ENCODE peak calls at places on chromosomes 11 and 22, in seven cellular contexts. One of them, this sample, is unnamed.

GRCh38 chr11:35223429-35223828 is 84.5 kb downstream of the CD44 start:
- DNase-seq in AG04449: no peak
- DNase-seq in tibial nerve: no peak
- DNase-seq in fibroblast of lung: peak; percentile 67
- DNase-seq in astrocyte of the spinal cord: peak; percentile 76
- DNase-seq in A549: no peak
- DNase-seq in NB4: no peak
- DNase-seq in this sample: no peak

GRCh38 chr11:134357545-134357839 is 25.7 kb downstream of the GLB1L2 start:
- DNase-seq in NB4: no peak
- DNase-seq in fibroblast of lung: no peak
- DNase-seq in AG04449: no peak
- DNase-seq in A549: no peak
- DNase-seq in tibial nerve: no peak
- DNase-seq in astrocyte of the spinal cord: no peak
- DNase-seq in this sample: no peak

GRCh38 chr11:75196426-75196825 is 44.1 kb upstream of the TPBGL start:
- DNase-seq in astrocyte of the spinal cord: no peak
- DNase-seq in tibial nerve: no peak
- DNase-seq in NB4: no peak
- DNase-seq in fibroblast of lung: no peak
- DNase-seq in A549: no peak
- DNase-seq in AG04449: no peak
- DNase-seq in this sample: no peak

GRCh38 chr11:32231909-32232493 is 141.1 kb downstream of the RCN1 start:
- DNase-seq in A549: peak; percentile 35
- DNase-seq in astrocyte of the spinal cord: peak; percentile 16
- DNase-seq in AG04449: no peak
- DNase-seq in NB4: peak; percentile 51
- DNase-seq in fibroblast of lung: peak; percentile 20
- DNase-seq in tibial nerve: no peak
- DNase-seq in this sample: peak; percentile 63

GRCh38 chr11:134481135-134481534 is 69.1 kb upstream of the B3GAT1 start:
- DNase-seq in astrocyte of the spinal cord: no peak
- DNase-seq in tibial nerve: no peak
- DNase-seq in fibroblast of lung: no peak
- DNase-seq in NB4: no peak
- DNase-seq in A549: no peak
- DNase-seq in AG04449: no peak
- DNase-seq in this sample: no peak

GRCh38 chr11:102615077-102615893 is 9.8 kb downstream of the MMP20 start:
- DNase-seq in AG04449: no peak
- DNase-seq in NB4: no peak
- DNase-seq in astrocyte of the spinal cord: no peak
- DNase-seq in A549: no peak
- DNase-seq in tibial nerve: no peak
- DNase-seq in fibroblast of lung: peak; percentile 20
- DNase-seq in this sample: no peak

GRCh38 chr11:22407899-22408298 is 69.7 kb downstream of the SLC17A6 start:
- DNase-seq in NB4: no peak
- DNase-seq in AG04449: no peak
- DNase-seq in A549: no peak
- DNase-seq in fibroblast of lung: no peak
- DNase-seq in tibial nerve: no peak
- DNase-seq in astrocyte of the spinal cord: no peak
- DNase-seq in this sample: no peak

GRCh38 chr22:23859201-23859600 is 1.5 kb downstream of the SLC2A11 start:
- DNase-seq in AG04449: no peak
- DNase-seq in tibial nerve: no peak
- DNase-seq in astrocyte of the spinal cord: no peak
- DNase-seq in NB4: no peak
- DNase-seq in A549: no peak
- DNase-seq in fibroblast of lung: no peak
- DNase-seq in this sample: no peak

GRCh38 chr11:40186401-40187091 is 1272.9 kb downstream of the LRRC4C start:
- DNase-seq in NB4: peak; percentile 10
- DNase-seq in AG04449: no peak
- DNase-seq in A549: no peak
- DNase-seq in tibial nerve: no peak
- DNase-seq in fibroblast of lung: peak; percentile 11
- DNase-seq in astrocyte of the spinal cord: no peak
- DNase-seq in this sample: no peak

GRCh38 chr11:74288161-74288560 is 23.3 kb downstream of the P4HA3 start:
- DNase-seq in NB4: peak; percentile 16
- DNase-seq in tibial nerve: no peak
- DNase-seq in astrocyte of the spinal cord: peak; percentile 95
- DNase-seq in AG04449: peak; percentile 92
- DNase-seq in A549: peak; percentile 86
- DNase-seq in fibroblast of lung: peak; percentile 98
- DNase-seq in this sample: no peak

GRCh38 chr11:15563054-15563453 is 448.3 kb downstream of the INSC start:
- DNase-seq in tibial nerve: no peak
- DNase-seq in AG04449: no peak
- DNase-seq in A549: no peak
- DNase-seq in fibroblast of lung: no peak
- DNase-seq in astrocyte of the spinal cord: no peak
- DNase-seq in NB4: no peak
- DNase-seq in this sample: no peak

GRCh38 chr11:73106347-73106746 is 35.8 kb downstream of the FCHSD2 start:
- DNase-seq in NB4: no peak
- DNase-seq in fibroblast of lung: no peak
- DNase-seq in A549: no peak
- DNase-seq in tibial nerve: no peak
- DNase-seq in astrocyte of the spinal cord: no peak
- DNase-seq in AG04449: no peak
- DNase-seq in this sample: no peak

GRCh38 chr11:42407379-42407778 is 904.4 kb upstream of the API5 start:
- DNase-seq in fibroblast of lung: peak; percentile 27
- DNase-seq in AG04449: no peak
- DNase-seq in astrocyte of the spinal cord: no peak
- DNase-seq in tibial nerve: no peak
- DNase-seq in NB4: peak; percentile 14
- DNase-seq in A549: no peak
- DNase-seq in this sample: peak; percentile 29

GRCh38 chr22:43222281-43222680 is 35.3 kb upstream of the TTLL12 start:
- DNase-seq in AG04449: no peak
- DNase-seq in NB4: no peak
- DNase-seq in astrocyte of the spinal cord: no peak
- DNase-seq in A549: no peak
- DNase-seq in tibial nerve: no peak
- DNase-seq in fibroblast of lung: no peak
- DNase-seq in this sample: no peak

GRCh38 chr11:65116370-65117205 is 913 bp downstream of the ZNHIT2 start:
- DNase-seq in A549: no peak
- DNase-seq in astrocyte of the spinal cord: peak; percentile 21
- DNase-seq in fibroblast of lung: peak; percentile 82
- DNase-seq in AG04449: no peak
- DNase-seq in tibial nerve: no peak
- DNase-seq in NB4: peak; percentile 70
- DNase-seq in this sample: peak; percentile 65

GRCh38 chr11:72235351-72236057 is 8.5 kb downstream of the PHOX2A start:
- DNase-seq in astrocyte of the spinal cord: no peak
- DNase-seq in NB4: no peak
- DNase-seq in fibroblast of lung: no peak
- DNase-seq in A549: no peak
- DNase-seq in tibial nerve: no peak
- DNase-seq in AG04449: no peak
- DNase-seq in this sample: no peak

GRCh38 chr11:63762662-63763505 is 5.7 kb downstream of the ZFTA start:
- DNase-seq in AG04449: no peak
- DNase-seq in A549: no peak
- DNase-seq in tibial nerve: no peak
- DNase-seq in NB4: no peak
- DNase-seq in fibroblast of lung: peak; percentile 54
- DNase-seq in astrocyte of the spinal cord: peak; percentile 56
- DNase-seq in this sample: no peak

GRCh38 chr11:62149986-62150886 is 26.4 kb downstream of the INCENP start:
- DNase-seq in fibroblast of lung: no peak
- DNase-seq in AG04449: no peak
- DNase-seq in NB4: no peak
- DNase-seq in A549: no peak
- DNase-seq in astrocyte of the spinal cord: no peak
- DNase-seq in tibial nerve: no peak
- DNase-seq in this sample: no peak

GRCh38 chr11:8480858-8481257 is 113.2 kb downstream of the STK33 start:
- DNase-seq in fibroblast of lung: peak; percentile 1
- DNase-seq in astrocyte of the spinal cord: no peak
- DNase-seq in tibial nerve: no peak
- DNase-seq in A549: no peak
- DNase-seq in AG04449: no peak
- DNase-seq in NB4: no peak
- DNase-seq in this sample: no peak

GRCh38 chr22:35299217-35299716 is 427 bp upstream of the TOM1 start:
- DNase-seq in AG04449: no peak
- DNase-seq in tibial nerve: no peak
- DNase-seq in fibroblast of lung: peak; percentile 28
- DNase-seq in NB4: no peak
- DNase-seq in astrocyte of the spinal cord: peak; percentile 22
- DNase-seq in A549: no peak
- DNase-seq in this sample: peak; percentile 38

DNA sequence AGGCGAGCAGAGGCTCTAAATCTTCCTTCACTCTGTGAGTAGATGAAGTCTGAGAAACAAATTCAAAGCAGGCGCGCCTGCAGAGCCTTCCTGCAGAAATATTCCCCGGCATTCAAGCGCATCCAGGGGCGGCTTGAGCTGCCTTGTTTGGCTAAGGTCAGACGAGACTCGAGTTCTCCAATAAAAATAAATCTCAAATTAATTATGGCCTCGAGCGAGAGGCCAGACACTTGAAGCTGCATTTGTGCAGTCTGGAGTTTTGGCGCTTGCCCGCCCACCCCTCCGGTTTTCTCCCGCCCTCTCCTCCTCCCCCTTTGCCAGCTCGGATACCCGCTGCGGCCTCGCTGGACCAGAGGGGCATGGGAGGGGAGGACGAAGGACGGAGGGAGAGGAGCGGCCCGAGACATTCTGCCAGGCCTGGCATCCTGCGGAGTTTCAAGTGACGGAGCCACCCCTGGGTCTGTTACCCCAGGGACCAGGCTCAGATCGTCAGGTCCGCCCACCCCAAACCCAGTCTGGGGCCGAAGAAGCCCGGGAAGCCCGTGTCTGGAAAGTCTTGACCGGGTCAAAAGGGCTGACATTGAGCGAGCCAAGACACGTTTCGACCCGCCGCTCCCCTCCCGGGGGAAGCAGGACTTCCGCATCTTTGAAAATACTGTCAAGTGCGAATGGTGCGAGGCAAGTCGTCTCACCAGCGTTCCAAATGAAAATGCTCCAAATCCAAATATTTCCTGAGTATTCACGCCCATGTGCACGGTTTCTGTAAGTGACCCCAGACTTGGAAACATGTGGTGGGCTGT is 3.7 kb upstream of the FLI1 start:
- DNase-seq in tibial nerve: no peak
- DNase-seq in AG04449: no peak
- DNase-seq in astrocyte of the spinal cord: peak; percentile 29
- DNase-seq in NB4: no peak
- DNase-seq in A549: no peak
- DNase-seq in fibroblast of lung: no peak
- DNase-seq in this sample: no peak
- H3K4me3 ChIP-seq in tibial nerve: no peak overlapping the region
- H3K4me3 ChIP-seq in AG04449: peak overlapping the region; percentile 8
- H3K4me3 ChIP-seq in astrocyte of the spinal cord: peak overlapping the region; percentile 7
- H3K4me3 ChIP-seq in NB4: no peak overlapping the region
- H3K4me3 ChIP-seq in A549: no peak overlapping the region
- H3K4me3 ChIP-seq in fibroblast of lung: no peak overlapping the region
- H3K4me3 ChIP-seq in this sample: no peak overlapping the region

GRCh38 chr22:36977401-36977861 is 41.8 kb downstream of the TST start:
- DNase-seq in fibroblast of lung: peak; percentile 28
- DNase-seq in AG04449: no peak
- DNase-seq in tibial nerve: peak; percentile 21
- DNase-seq in astrocyte of the spinal cord: peak; percentile 12
- DNase-seq in NB4: peak; percentile 81
- DNase-seq in A549: peak; percentile 70
- DNase-seq in this sample: peak; percentile 72
- TF ChIP-seq CTCF in fibroblast of lung: no peak
- TF ChIP-seq CTCF in AG04449: peak; percentile 39
- TF ChIP-seq CTCF in tibial nerve: no peak
- TF ChIP-seq CTCF in astrocyte of the spinal cord: peak; percentile 47
- TF ChIP-seq CTCF in NB4: peak; percentile 67
- TF ChIP-seq CTCF in A549: peak; percentile 28
- TF ChIP-seq CTCF in this sample: peak; percentile 66

DNA sequence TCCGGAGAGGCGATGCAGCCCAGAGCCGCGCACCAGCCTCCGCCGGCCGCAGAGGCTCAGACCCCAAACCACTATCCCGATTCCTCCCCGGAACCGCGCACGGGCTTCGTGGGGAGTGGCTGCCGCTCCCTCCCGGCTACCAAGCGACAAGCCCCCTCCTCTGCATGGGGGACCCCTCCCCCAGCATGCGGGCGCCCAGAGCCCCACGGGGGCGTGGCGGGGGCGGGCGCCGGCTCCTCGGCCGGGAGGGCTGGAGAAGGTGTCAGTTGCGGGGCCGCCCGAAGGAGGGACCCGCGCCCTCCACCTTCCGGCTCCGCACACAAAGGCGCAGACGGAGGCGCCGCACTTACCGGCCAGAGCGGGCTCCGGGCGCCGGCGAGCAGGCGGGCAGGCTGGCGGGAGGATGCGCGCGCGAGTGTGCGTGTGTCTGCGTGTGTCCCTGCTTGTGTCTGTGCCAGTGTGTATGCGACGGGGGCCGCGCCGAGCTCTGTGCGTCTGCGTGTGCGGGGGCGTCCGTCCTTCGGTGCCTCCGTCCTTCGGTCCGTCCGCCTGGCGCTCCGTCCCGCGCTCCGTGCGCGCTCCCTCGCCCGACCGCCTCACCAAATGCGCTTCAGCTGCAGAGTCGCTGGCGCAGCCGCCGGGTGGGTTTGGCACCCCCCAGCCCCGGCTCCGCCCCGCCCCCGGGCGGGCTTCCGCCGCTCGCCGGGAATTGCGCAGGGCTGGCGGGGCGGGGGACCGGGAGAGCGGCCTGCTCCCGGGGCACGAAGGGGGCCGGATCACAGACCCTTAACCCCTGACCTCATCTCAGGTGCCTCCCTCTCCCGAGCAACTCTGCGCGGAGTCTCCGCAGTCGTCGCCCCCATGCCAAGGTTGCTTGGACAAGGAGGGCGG is at the start of gene PTPN5:
- DNase-seq in NB4: no peak
- DNase-seq in A549: no peak
- DNase-seq in fibroblast of lung: peak; percentile 22
- DNase-seq in astrocyte of the spinal cord: no peak
- DNase-seq in AG04449: no peak
- DNase-seq in tibial nerve: no peak
- DNase-seq in this sample: no peak
- H3K4me3 ChIP-seq in NB4: no peak within 1 kb of the TSS
- H3K4me3 ChIP-seq in A549: peak within 1 kb of the TSS; percentile 54
- H3K4me3 ChIP-seq in fibroblast of lung: no peak within 1 kb of the TSS
- H3K4me3 ChIP-seq in astrocyte of the spinal cord: no peak within 1 kb of the TSS
- H3K4me3 ChIP-seq in AG04449: peak within 1 kb of the TSS; percentile 20
- H3K4me3 ChIP-seq in tibial nerve: peak within 1 kb of the TSS; percentile 33
- H3K4me3 ChIP-seq in this sample: no peak within 1 kb of the TSS

DNA sequence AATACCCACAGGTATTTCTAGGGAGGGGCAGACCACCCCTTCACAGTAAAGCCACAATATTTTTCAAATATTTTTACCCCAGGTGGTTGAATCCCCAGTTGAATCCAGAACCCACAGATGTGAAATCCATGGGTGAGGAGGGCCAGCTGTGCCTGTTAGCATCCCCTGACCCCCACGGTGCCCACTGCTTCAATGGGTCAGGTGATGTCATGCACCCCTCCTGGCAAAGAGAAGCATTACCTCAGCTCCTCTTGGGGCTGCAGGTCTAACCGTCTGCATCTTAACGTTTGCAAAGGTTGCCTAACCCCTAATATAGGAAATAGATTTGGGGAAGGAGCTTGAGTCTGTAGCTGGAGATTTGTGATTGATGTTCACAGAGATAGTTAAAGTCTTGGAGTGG is 24.7 kb upstream of the IL17RA start:
- DNase-seq in tibial nerve: no peak
- DNase-seq in AG04449: no peak
- DNase-seq in A549: no peak
- DNase-seq in astrocyte of the spinal cord: no peak
- DNase-seq in NB4: no peak
- DNase-seq in fibroblast of lung: no peak
- DNase-seq in this sample: no peak
- TF ChIP-seq CTCF in tibial nerve: no peak
- TF ChIP-seq CTCF in AG04449: no peak
- TF ChIP-seq CTCF in A549: no peak
- TF ChIP-seq CTCF in astrocyte of the spinal cord: no peak
- TF ChIP-seq CTCF in NB4: no peak
- TF ChIP-seq CTCF in fibroblast of lung: no peak
- TF ChIP-seq CTCF in this sample: no peak